ENCODE peak calls at places on chromosomes 16 and 17, in six cellular contexts. Z is neuronal stem cell, D is mesenchymal stem cell, C is H1, L is PC-3, H is GM23248. P is an unnamed sample.

GRCh38 chr17:2798679-2799078 is 2.4 kb downstream of the RAP1GAP2 start:
- DNase-seq in L (no peak), Z (no peak), D (no peak), H (no peak), C (peak; percentile 86), P (no peak)

GRCh38 chr17:50459756-50460155 is 8.9 kb downstream of the CHAD start:
- DNase-seq in H (peak; percentile 15), C (no peak), D (no peak), Z (no peak), L (no peak), P (no peak)

GRCh38 chr16:79098897-79099296 is 501.6 kb downstream of the MAF start:
- DNase-seq in D (no peak), Z (no peak), L (no peak), H (no peak), C (no peak), P (no peak)

GRCh38 chr16:65624246-65624645 is 502.4 kb upstream of the CDH11 start:
- DNase-seq in D (no peak), C (no peak), Z (no peak), H (no peak), L (no peak), P (no peak)

GRCh38 chr17:8807070-8807550 is 7.9 kb upstream of the MFSD6L start:
- DNase-seq in D (peak; percentile 6), H (peak; percentile 36), Z (no peak), L (peak; percentile 23), C (peak; percentile 16), P (no peak)

GRCh38 chr16:68079616-68080344 is 5.4 kb upstream of the NFATC3 start:
- DNase-seq in Z (no peak), L (no peak), H (no peak), C (peak; percentile 40), D (peak; percentile 38), P (no peak)

GRCh38 chr17:61442878-61443474 is 9.2 kb upstream of the TBX4 start:
- DNase-seq in Z (no peak), D (no peak), C (peak; percentile 41), H (no peak), L (no peak), P (no peak)

GRCh38 chr16:89723279-89724250 is 2.2 kb downstream of the ZNF276 start:
- DNase-seq in Z (no peak), H (peak; percentile 40), D (no peak), C (no peak), L (no peak), P (no peak)

GRCh38 chr16:25735645-25736044 is 43.9 kb downstream of the HS3ST4 start:
- DNase-seq in Z (no peak), L (no peak), D (no peak), H (no peak), C (no peak), P (no peak)

GRCh38 chr17:4536742-4537411 is 18.3 kb downstream of the MYBBP1A start:
- DNase-seq in D (peak; percentile 47), C (no peak), Z (no peak), L (no peak), H (peak; percentile 43), P (no peak)

GRCh38 chr17:81427446-81428120 is 32.3 kb downstream of the BAHCC1 start:
- DNase-seq in D (no peak), L (no peak), C (no peak), H (no peak), Z (no peak), P (no peak)

GRCh38 chr17:81428945-81429344 is 33.7 kb downstream of the BAHCC1 start:
- DNase-seq in H (no peak), Z (no peak), C (no peak), L (no peak), D (no peak), P (no peak)

GRCh38 chr17:81428121-81428515 is 32.9 kb downstream of the BAHCC1 start:
- DNase-seq in H (peak; percentile 65), D (no peak), L (peak; percentile 12), Z (no peak), C (no peak), P (no peak)

GRCh38 chr17:81429353-81429774 is 34.1 kb downstream of the BAHCC1 start:
- DNase-seq in C (no peak), D (no peak), H (peak; percentile 86), Z (no peak), L (peak; percentile 81), P (no peak)

GRCh38 chr17:81428521-81428920 is 33.3 kb downstream of the BAHCC1 start:
- DNase-seq in Z (no peak), D (no peak), L (no peak), H (no peak), C (no peak), P (no peak)
- H3K9ac ChIP-seq in Z (no peak overlapping the region), D (no peak overlapping the region), L (no peak overlapping the region), H (no peak overlapping the region), C (no peak overlapping the region), P (no peak overlapping the region)

DNA sequence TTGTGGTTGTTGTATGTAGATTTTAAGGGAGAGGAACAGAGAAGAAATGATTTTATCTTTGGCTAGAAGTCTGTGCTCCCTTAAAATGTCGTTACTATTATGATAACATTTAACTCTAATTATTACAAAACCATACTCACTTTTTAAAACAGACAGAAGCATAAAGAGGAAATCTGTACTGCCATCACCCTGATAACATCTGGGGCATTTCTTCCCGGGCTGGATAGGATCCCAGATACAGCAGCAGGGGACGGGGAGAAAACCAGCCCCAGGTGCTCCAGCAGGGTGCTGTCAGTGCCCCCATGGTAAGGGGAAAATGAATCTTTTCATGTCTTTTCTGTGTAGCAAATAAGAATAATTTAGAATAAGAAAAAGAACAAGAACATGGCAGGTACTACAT is 139.4 kb upstream of the IRX6 start:
- DNase-seq in L (no peak), Z (no peak), H (no peak), D (no peak), C (no peak), P (no peak)
- H3K9ac ChIP-seq in L (no peak overlapping the region), Z (no peak overlapping the region), H (no peak overlapping the region), D (no peak overlapping the region), C (no peak overlapping the region), P (no peak overlapping the region)

GRCh38 chr17:78888911-78889496 is 14.0 kb downstream of the CEP295NL start:
- DNase-seq in L (no peak), H (no peak), Z (no peak), C (no peak), D (no peak), P (no peak)
- H3K9ac ChIP-seq in L (no peak overlapping the region), H (no peak overlapping the region), Z (no peak overlapping the region), C (no peak overlapping the region), D (no peak overlapping the region), P (no peak overlapping the region)

GRCh38 chr17:17565471-17566365 is 25.8 kb downstream of the PEMT start:
- DNase-seq in L (no peak), C (no peak), H (no peak), D (no peak), Z (no peak), P (no peak)
- H3K9ac ChIP-seq in L (no peak overlapping the region), C (no peak overlapping the region), H (no peak overlapping the region), D (peak overlapping the region; percentile 1), Z (no peak overlapping the region), P (no peak overlapping the region)

DNA sequence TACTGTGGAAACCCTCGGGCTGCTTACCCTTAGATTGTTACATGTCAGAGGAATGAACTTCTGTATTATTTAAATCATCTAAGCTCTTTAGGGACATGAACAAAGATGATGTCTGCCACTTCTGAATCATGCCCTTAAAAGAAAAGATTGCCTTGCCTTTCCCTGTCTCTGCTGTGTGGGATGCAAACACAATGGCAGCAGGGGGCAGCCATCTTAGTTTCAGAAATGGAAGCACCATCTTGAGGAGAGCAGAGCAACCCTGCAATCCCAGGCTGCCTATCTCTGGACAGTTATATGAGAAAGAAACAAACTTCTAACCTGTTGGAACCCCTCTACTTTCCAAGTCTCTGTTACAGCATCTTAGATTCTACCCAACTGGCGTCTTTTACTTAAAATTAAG is 16.7 kb upstream of the HLF start:
- DNase-seq in Z (no peak), C (no peak), H (no peak), L (no peak), D (no peak), P (no peak)
- H3K9ac ChIP-seq in Z (no peak overlapping the region), C (no peak overlapping the region), H (no peak overlapping the region), L (no peak overlapping the region), D (no peak overlapping the region), P (no peak overlapping the region)

DNA sequence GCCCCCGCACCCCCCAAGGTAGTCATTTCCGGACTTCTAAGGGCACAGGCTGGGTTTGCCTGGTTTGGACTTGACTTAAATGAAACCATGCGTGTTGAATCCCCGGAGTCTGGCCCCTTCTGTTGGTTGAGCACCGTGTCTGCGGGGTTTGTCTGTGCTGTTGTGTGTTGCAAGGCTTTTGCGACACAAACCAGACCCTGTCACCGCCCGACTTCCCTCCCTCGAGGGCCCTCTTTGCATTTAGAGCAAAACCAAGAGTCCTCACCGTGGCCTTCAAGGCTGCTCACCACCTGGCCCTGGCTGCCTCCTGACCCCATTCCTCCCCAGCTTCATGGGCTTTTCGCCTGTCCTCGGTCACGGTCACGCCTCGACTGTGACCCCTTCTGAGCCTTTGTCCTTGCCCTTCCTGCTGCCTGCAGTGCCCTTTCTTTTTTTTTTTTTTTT is 7.4 kb downstream of the CRISPLD2 start:
- DNase-seq in Z (no peak), L (no peak), C (no peak), H (peak; percentile 69), D (peak; percentile 91), P (no peak)
- H3K9ac ChIP-seq in Z (no peak overlapping the region), L (no peak overlapping the region), C (no peak overlapping the region), H (peak overlapping the region; percentile 83), D (no peak overlapping the region), P (no peak overlapping the region)

DNA sequence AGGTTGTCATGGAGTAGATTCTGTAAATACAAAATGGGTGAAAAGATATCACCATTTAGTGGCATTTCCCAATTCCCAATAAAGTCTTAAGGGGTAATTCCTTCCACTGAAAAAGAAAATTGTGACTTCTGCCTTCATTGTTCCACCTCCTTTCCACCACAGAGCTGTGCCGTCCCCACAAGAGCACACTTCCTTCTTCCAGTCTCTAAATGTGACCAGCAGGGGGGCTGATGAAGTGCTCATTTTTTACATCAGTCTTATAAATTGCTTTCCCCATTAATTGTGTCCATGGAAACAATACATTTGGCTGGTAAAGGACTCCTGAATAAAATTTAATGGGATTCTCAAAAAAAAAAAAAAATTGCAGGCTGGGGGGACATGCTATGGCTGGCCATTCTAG is 260.8 kb upstream of the PSMD7 start:
- DNase-seq in C (no peak), L (peak; percentile 1), D (no peak), H (peak; percentile 30), Z (no peak), P (no peak)
- H3K9ac ChIP-seq in C (no peak overlapping the region), L (no peak overlapping the region), D (no peak overlapping the region), H (no peak overlapping the region), Z (no peak overlapping the region), P (no peak overlapping the region)

DNA sequence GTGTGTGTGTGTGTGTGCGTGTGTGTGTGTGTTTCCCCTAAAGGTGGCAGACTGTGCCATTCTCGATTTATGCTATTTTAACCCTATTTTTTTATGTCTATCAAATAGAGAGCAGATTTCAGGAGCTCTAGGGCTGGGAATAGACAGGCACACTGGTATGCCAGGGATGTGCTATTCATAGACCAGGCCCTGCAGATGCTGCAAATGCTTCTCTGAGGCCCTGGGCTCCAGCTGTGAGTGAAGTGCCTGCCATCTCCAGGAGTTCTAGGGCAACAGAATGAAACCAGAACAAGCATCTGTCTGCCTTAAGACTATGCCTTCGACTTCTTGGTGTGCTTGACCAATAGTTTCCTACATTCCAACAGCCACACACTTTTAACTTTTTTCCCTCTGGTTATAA is 68.0 kb downstream of the MARCHF10 start:
- DNase-seq in H (peak; percentile 23), Z (no peak), D (peak; percentile 30), C (no peak), L (no peak), P (no peak)
- H3K9ac ChIP-seq in H (no peak overlapping the region), Z (no peak overlapping the region), D (no peak overlapping the region), C (no peak overlapping the region), L (no peak overlapping the region), P (no peak overlapping the region)

GRCh38 chr16:28292731-28293588 is 635 bp downstream of the SBK1 start:
- DNase-seq in L (no peak), Z (peak; percentile 57), H (no peak), D (no peak), C (peak; percentile 88), P (no peak)
- H3K9ac ChIP-seq in L (no peak overlapping the region), Z (peak overlapping the region; percentile 91), H (no peak overlapping the region), D (no peak overlapping the region), C (peak overlapping the region; percentile 75), P (peak overlapping the region; percentile 33)

P was measured in keratinocyte.